ENCODE peak calls at places on chromosome X, in four cellular contexts. T, F, G and M are unnamed samples.

GRCh38 chrX:115970718-115971117 is 199.8 kb upstream of the AGTR2 start:
- DNase-seq in F (no peak), G (no peak), T (no peak), M (no peak)

GRCh38 chrX:67114635-67115034 is 429.2 kb upstream of the AR start:
- DNase-seq in F (no peak), T (no peak), G (no peak), M (no peak)

GRCh38 chrX:40855411-40855810 is 120.1 kb upstream of the MED14 start:
- DNase-seq in G (no peak), T (no peak), F (no peak), M (no peak)

GRCh38 chrX:100745806-100746537 is 14.1 kb upstream of the SYTL4 start:
- DNase-seq in F (no peak), G (no peak), T (no peak), M (no peak)

GRCh38 chrX:41293269-41293668 is 40.7 kb upstream of the DDX3X start:
- DNase-seq in G (no peak), T (no peak), F (peak), M (peak)

GRCh38 chrX:47145408-47146120 is 543 bp downstream of the RBM10 start:
- DNase-seq in G (no peak), F (no peak), T (peak), M (no peak)

GRCh38 chrX:107747596-107748161 is 27.9 kb downstream of the TSC22D3 start:
- DNase-seq in F (no peak), G (peak), T (no peak), M (no peak)

GRCh38 chrX:107713205-107714195 is 62.1 kb downstream of the TSC22D3 start:
- DNase-seq in G (no peak), F (peak), T (no peak), M (no peak)

GRCh38 chrX:131910565-131910964 is 112.5 kb upstream of the STK26 start:
- DNase-seq in G (no peak), F (no peak), T (peak), M (no peak)

GRCh38 chrX:16077811-16078210 is 45.6 kb upstream of the GRPR start:
- DNase-seq in T (no peak), F (no peak), G (no peak), M (no peak)

GRCh38 chrX:119429471-119429870 is 30.3 kb downstream of the SLC25A43 start:
- DNase-seq in T (no peak), G (no peak), F (no peak), M (no peak)

GRCh38 chrX:119425050-119425449 is 25.9 kb downstream of the SLC25A43 start:
- DNase-seq in F (peak), T (no peak), G (no peak), M (no peak)

GRCh38 chrX:119427024-119427794 is 28.1 kb downstream of the SLC25A43 start:
- DNase-seq in G (peak), T (no peak), F (no peak), M (no peak)

GRCh38 chrX:119423631-119424030 is 24.5 kb downstream of the SLC25A43 start:
- DNase-seq in G (peak), T (no peak), F (no peak), M (no peak)

DNA sequence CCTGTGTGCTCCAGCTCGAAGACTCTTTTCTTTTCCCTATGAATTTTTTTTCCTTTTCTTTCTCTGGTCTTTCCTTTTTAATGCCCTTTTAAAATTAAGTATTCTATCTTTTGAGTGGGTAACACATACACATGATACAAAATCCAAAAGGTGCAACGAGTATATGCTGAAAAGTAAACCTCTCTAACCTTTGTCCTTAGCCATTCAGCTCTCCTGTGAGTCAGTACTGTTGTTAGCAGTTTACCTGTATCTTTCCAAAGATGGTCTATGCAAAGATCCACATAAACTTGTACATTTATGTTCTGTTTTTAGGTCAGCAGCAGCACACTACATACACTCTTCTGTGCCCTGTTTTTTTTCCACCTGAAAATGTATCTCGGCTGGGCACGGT is 28.7 kb downstream of the SLC25A43 start:
- DNase-seq in T (no peak), F (no peak), G (no peak), M (no peak)
- H3K9ac ChIP-seq in T (no peak), F (no peak), G (no peak), M (no peak)

GRCh38 chrX:154019061-154019621 is 561 bp downstream of the IRAK1 start:
- DNase-seq in F (no peak), T (peak), G (no peak), M (no peak)
- H3K9ac ChIP-seq in F (no peak), T (peak), G (peak), M (peak)

DNA sequence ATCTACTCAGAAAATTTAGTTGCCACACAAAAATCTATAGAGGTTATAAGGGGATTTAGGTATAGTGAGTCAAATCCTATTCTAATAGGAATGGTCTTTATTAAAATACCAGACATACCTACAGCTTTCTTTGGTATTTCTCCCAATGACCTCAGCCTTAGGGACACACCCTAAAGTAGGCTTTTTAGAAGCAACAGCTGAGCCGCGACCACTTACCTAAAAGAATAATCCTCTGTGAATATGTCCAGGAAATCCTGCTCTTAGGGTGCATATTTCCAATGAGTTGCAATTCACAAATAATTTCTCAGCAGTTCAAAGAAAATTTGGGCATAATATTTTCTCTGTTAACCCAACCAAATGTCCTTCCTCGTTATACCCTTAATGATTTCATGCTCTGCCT is 2.7 kb downstream of the DCX start:
- DNase-seq in F (no peak), T (no peak), G (no peak), M (no peak)
- H3K9ac ChIP-seq in F (no peak), T (no peak), G (no peak), M (no peak)

GRCh38 chrX:154365997-154366665 is 8.3 kb downstream of the FLNA start:
- DNase-seq in G (no peak), T (no peak), F (no peak), M (no peak)

GRCh38 chrX:154369453-154370299 is 4.8 kb downstream of the FLNA start:
- DNase-seq in F (peak), T (peak), G (peak), M (peak)

GRCh38 chrX:154366666-154367055 is 7.8 kb downstream of the FLNA start:
- DNase-seq in T (no peak), G (no peak), F (no peak), M (no peak)

GRCh38 chrX:154368630-154369452 is 5.6 kb downstream of the FLNA start:
- DNase-seq in G (peak), T (no peak), F (peak), M (peak)

DNA sequence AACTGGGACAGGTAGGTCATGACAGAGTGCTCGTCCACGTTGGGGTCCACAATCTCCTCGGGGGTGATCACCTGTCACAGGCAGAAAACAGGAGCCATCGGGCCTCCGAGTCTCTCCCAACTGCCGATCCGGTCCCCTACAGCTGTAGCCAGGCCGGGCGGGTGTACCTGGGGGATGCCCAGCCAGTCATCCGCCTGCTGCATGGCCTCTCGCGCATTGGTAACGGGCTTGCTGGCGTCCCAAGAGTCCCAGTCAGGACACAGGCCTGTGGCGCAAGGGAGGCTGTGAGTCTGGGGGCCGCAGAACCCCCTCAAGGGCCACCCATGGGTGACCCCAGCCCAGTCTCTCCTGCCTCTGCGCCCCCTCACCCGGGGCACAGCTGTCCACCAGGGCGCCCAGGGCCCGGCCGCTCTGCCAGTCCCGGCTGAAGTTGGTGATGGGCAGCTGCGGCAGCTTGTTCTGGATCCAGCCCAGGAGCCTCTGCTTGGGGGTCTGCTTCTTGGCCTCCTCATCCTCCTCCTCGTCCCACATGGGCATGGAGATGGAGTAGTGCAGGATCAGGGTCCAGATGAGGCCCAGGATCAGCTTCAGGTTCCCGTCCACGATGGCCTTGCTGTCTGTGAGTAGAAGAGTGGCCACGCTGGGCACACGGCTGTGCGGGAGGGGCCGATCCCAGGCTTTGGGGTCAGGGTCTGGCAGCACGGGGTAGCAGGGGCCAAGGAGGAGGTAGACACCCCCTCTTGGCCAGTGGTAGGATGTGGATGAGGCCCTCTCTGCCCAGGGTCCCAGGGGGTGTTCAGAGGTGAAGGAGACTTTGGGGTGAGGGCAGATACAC is 6.7 kb downstream of the FLNA start:
- DNase-seq in G (no peak), F (no peak), T (no peak), M (no peak)
- H3K9ac ChIP-seq in G (peak), F (no peak), T (peak), M (peak)

DNA sequence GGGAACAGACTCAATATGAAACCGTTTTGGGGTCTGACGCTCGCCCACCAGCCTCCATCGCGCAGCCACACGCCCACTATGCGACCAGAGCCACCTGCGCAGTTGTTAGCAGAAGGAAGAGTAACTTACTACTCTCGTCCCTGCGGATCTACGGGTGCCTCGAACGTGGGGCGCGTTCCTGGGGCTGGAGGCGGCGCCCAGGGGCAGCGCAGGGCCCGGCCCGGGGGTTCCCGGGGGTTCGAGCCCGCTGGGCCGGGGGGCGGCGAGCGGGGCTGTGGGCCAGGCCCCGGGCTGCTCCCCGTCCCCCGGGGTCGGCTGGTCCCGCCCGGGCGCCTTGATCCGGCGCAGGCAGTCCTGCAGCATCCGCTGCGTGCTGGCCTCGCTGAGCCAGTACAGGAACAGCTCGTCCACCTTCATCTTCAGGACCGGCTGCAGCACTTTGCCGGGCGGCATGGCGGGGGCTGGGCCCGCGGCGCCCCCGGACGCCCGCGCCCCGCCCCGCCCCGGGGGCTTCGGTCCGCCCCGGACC is 404 bp downstream of the PPP2R3B start:
- DNase-seq in F (peak), T (no peak), G (no peak), M (no peak)
- H3K9ac ChIP-seq in F (peak), T (peak), G (peak), M (peak)

GRCh38 chrX:37776283-37776986 is 3.4 kb upstream of the CYBB start:
- DNase-seq in G (no peak), F (no peak), T (no peak), M (no peak)

GRCh38 chrX:37776987-37777325 is 2.9 kb upstream of the CYBB start:
- DNase-seq in T (no peak), G (no peak), F (no peak), M (no peak)

GRCh38 chrX:37781808-37782207 is 1.9 kb downstream of the CYBB start:
- DNase-seq in T (no peak), F (no peak), G (no peak), M (no peak)

GRCh38 chrX:37783284-37783683 is 3.4 kb downstream of the CYBB start:
- DNase-seq in G (no peak), F (no peak), T (no peak), M (no peak)

GRCh38 chrX:37779857-37780256 is at the start of gene CYBB:
- DNase-seq in G (no peak), T (no peak), F (no peak), M (no peak)
- H3K9ac ChIP-seq in G (no peak), T (no peak), F (no peak), M (no peak)

DNA sequence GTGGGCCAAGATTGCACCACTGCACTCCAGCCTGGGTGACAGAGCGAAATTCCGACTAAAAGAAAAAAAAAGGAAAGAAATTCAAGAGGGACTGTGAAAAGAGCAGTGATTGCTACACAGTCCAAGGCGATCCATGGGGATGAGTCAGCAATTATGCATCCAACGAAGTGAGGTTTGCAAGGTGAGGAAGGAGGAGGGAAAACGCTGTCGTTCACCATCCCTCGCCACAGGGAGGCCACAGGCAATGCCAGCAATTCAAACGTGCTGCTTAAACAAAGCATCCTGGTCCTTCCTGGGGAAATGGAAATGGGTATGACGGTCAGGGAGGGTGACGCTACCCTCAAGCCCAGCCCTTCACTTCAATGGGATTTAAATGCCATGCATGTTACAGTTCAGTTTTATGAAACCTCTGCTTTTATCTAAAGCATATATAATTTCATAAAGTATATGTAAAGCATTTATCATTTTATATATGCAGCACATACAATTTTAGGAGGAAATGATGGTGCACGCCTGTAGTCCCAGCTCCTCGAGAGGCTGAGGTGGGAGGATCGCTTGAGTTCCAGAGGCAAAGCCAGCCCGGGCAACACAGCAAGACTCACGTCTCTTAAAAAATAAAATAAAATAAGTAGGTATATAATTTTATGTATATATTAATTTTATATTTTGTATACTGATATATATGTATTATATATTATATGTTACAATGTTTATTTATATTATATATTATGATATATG is 108.7 kb downstream of the DHRSX start:
- DNase-seq in F (peak), G (peak), T (no peak), M (peak)
- H3K9ac ChIP-seq in F (no peak), G (no peak), T (no peak), M (no peak)

GRCh38 chrX:13102636-13103035 is 58.2 kb upstream of the FAM9C start:
- DNase-seq in F (no peak), T (no peak), G (peak), M (no peak)
- H3K9ac ChIP-seq in F (no peak), T (peak), G (no peak), M (no peak)